ENCODE peak calls at places on chromosomes 5 and 9, in four cellular contexts. C is neuronal stem cell, Y is IMR-90, J is trophoblast cell. H is an unnamed sample.

GRCh38 chr5:32523625-32524024 is 61.7 kb upstream of the SUB1 start:
- DNase-seq in J (peak; percentile 38), Y (no peak), C (no peak), H (no peak)

GRCh38 chr5:90613918-90614504 is 55.4 kb downstream of the ADGRV1 start:
- DNase-seq in C (no peak), J (no peak), Y (no peak), H (no peak)

GRCh38 chr5:12934722-12935121 is 1009.8 kb downstream of the DNAH5 start:
- DNase-seq in Y (no peak), C (no peak), J (no peak), H (no peak)

GRCh38 chr5:151620463-151620844 is 29.3 kb upstream of the FAT2 start:
- DNase-seq in C (no peak), J (no peak), Y (no peak), H (peak; percentile 29)

GRCh38 chr9:115109486-115109885 is 8.5 kb downstream of the TNC start:
- DNase-seq in Y (peak; percentile 72), J (no peak), C (no peak), H (peak; percentile 90)

GRCh38 chr9:76927540-76928240 is 21.8 kb upstream of the PRUNE2 start:
- DNase-seq in C (no peak), J (peak; percentile 87), Y (peak; percentile 31), H (no peak)

GRCh38 chr9:93267091-93267541 is 83.2 kb downstream of the WNK2 start:
- DNase-seq in Y (no peak), C (no peak), J (no peak), H (no peak)

GRCh38 chr9:136539427-136540412 is 6.1 kb downstream of the NOTCH1 start:
- DNase-seq in C (no peak), J (peak; percentile 86), Y (no peak), H (peak; percentile 79)

GRCh38 chr9:79975471-79976316 is 403.9 kb downstream of the TLE4 start:
- DNase-seq in J (no peak), C (peak; percentile 29), Y (no peak), H (no peak)

GRCh38 chr5:14296533-14297331 is 153.6 kb downstream of the TRIO start:
- DNase-seq in C (no peak), J (no peak), Y (peak; percentile 36), H (no peak)

GRCh38 chr9:4137234-4137633 is 162.6 kb downstream of the GLIS3 start:
- DNase-seq in C (no peak), J (peak; percentile 93), Y (peak; percentile 97), H (peak; percentile 90)

GRCh38 chr9:72633966-72634365 is 112.6 kb downstream of the TMC1 start:
- DNase-seq in Y (peak; percentile 53), C (no peak), J (peak; percentile 73), H (no peak)

GRCh38 chr9:87878930-87879603 is 3.6 kb upstream of the SPATA31E1 start:
- DNase-seq in C (no peak), J (no peak), Y (peak; percentile 87), H (no peak)

GRCh38 chr5:154782326-154782725 is 27.1 kb downstream of the LARP1 start:
- DNase-seq in Y (no peak), J (no peak), C (no peak), H (no peak)

GRCh38 chr5:24547127-24547526 is 97.7 kb downstream of the CDH10 start:
- DNase-seq in Y (no peak), C (no peak), J (no peak), H (no peak)

GRCh38 chr9:76373173-76373771 is 21.0 kb downstream of the RFK start:
- DNase-seq in J (peak; percentile 33), Y (peak; percentile 80), C (no peak), H (no peak)

GRCh38 chr9:5721279-5722087 is 92.6 kb downstream of the RIC1 start:
- DNase-seq in Y (no peak), J (no peak), C (no peak), H (no peak)

GRCh38 chr5:63401434-63402046 is 560.7 kb downstream of the HTR1A start:
- DNase-seq in J (peak; percentile 74), Y (peak; percentile 8), C (peak; percentile 68), H (peak; percentile 78)

GRCh38 chr5:9168791-9169611 is 376.9 kb downstream of the SEMA5A start:
- DNase-seq in J (no peak), C (no peak), Y (peak; percentile 25), H (no peak)

GRCh38 chr5:142866563-142867275 is 96.5 kb downstream of the ARHGAP26 start:
- DNase-seq in J (peak; percentile 93), C (peak; percentile 42), Y (peak; percentile 73), H (peak; percentile 96)

GRCh38 chr5:149455889-149456409 is 76.9 kb upstream of the IL17B start:
- DNase-seq in C (no peak), Y (peak; percentile 86), J (peak; percentile 91), H (no peak)

GRCh38 chr5:145520335-145520734 is 314.8 kb downstream of the PRELID2 start:
- DNase-seq in C (no peak), Y (no peak), J (no peak), H (no peak)

GRCh38 chr9:127935765-127936221 is 1.9 kb downstream of the DPM2 start:
- DNase-seq in J (no peak), Y (peak; percentile 41), C (no peak), H (no peak)

GRCh38 chr5:139294372-139295165 is 1.0 kb downstream of the MATR3 start:
- DNase-seq in Y (peak; percentile 82), C (peak; percentile 82), J (peak; percentile 79), H (peak; percentile 85)

GRCh38 chr9:125963932-125964331 is 216.8 kb downstream of the PBX3 start:
- DNase-seq in J (peak; percentile 73), C (no peak), Y (no peak), H (no peak)

GRCh38 chr9:72292184-72292787 is 72.7 kb downstream of the ZFAND5 start:
- DNase-seq in J (peak; percentile 73), C (no peak), Y (peak; percentile 49), H (no peak)

GRCh38 chr9:98324801-98325200 is 69.4 kb upstream of the TBC1D2 start:
- DNase-seq in C (no peak), Y (no peak), J (no peak), H (no peak)

GRCh38 chr9:98998441-98999151 is 54.9 kb downstream of the COL15A1 start:
- DNase-seq in J (peak; percentile 78), C (peak; percentile 62), Y (peak; percentile 56), H (peak; percentile 80)

GRCh38 chr5:174533771-174534221 is 190.6 kb upstream of the MSX2 start:
- DNase-seq in Y (peak; percentile 99), C (no peak), J (peak; percentile 80), H (no peak)

GRCh38 chr9:130636648-130637020 is 27.8 kb upstream of the PRDM12 start:
- DNase-seq in J (no peak), Y (no peak), C (no peak), H (no peak)

GRCh38 chr9:127968046-127968445 is 12.7 kb downstream of the EEIG1 start:
- DNase-seq in C (no peak), Y (peak; percentile 77), J (peak; percentile 83), H (peak; percentile 39)

DNA sequence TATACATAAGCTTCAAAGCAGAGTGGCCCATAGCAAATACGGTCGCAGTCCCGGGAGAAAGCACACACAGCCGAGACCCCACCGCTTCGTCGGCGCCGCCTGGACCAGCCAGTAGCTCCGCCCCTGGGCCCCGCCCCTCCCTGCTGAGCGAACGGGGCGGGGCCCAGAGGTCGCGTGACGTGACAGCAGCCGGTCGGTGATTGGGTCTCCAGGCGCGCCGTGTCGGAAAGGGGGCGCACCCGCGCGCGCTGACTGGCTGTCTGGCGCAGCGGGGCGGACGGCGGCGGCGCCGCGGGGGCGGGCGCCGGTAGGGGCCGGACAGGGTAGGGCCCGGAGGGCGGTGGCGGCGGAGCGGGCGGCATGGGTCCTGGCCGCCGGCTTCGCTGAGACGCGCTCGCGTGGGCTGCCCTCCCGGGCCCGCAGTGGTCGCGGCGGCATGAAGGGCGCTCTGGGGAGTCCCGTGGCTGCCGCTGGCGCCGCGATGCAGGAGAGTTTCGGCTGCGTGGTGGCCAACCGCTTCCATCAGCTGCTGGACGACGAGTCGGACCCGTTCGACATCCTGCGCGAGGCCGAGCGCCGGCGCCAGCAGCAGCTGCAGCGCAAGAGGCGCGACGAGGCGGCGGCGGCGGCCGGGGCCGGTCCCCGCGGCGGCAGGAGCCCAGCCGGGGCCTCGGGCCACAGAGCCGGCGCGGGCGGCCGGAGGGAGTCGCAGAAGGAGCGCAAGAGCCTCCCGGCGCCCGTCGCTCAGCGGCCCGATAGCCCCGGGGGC is at the start of gene HABP4:
- DNase-seq in Y (peak; percentile 91), J (peak; percentile 97), C (peak; percentile 94), H (peak; percentile 96)
- H3K4ac ChIP-seq in Y (peak within 1 kb of the TSS; percentile 88), J (peak within 1 kb of the TSS; percentile 60), C (no peak within 1 kb of the TSS), H (peak within 1 kb of the TSS; percentile 58)

DNA sequence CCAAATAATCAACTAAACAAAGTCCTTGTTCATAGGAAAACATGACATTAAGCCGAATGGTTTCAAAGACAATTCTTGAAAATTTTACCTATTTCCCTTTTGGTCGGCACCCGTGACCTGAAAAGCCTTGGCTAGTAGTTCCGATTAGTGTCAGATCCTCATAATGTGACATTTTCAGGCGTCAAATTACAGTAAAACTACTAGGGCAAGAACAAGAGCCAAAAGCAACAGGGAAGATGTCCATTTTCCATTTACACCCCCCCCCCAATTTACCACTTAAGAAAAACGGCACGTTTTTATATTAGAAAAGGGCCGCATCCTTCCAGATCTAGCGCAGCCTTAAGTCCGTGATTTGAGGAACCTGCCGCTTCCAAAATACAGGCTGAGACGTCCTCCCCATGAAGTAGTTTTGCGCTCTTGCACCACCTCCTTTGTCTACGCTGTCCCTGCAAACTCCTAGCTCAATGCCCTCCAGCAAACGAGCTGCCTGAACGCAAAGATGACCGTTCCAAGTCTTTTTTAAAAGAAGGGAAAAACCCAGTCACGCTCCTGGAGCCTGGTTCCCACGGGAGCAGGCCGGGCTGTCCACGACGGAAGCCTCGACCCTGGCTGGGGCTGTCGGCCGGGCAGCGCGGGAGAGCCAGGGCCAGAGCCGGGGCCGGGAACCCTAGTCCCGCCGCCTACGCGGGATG is 687 bp downstream of the RNF130 start:
- DNase-seq in C (no peak), Y (peak; percentile 55), J (peak; percentile 67), H (peak; percentile 73)
- H3K18ac ChIP-seq in C (peak overlapping the region; percentile 99), Y (no peak overlapping the region), J (peak overlapping the region; percentile 56), H (peak overlapping the region; percentile 89)

GRCh38 chr5:53364098-53364497 is 116.3 kb upstream of the FST start:
- DNase-seq in Y (peak; percentile 38), J (no peak), C (no peak), H (peak; percentile 7)

GRCh38 chr5:53362521-53362941 is 117.9 kb upstream of the FST start:
- DNase-seq in C (no peak), Y (peak; percentile 97), J (peak; percentile 55), H (no peak)

GRCh38 chr5:53360811-53361210 is 119.6 kb upstream of the FST start:
- DNase-seq in C (no peak), J (no peak), Y (peak; percentile 94), H (no peak)

GRCh38 chr5:53359906-53360305 is 120.5 kb upstream of the FST start:
- DNase-seq in J (no peak), Y (peak; percentile 10), C (no peak), H (no peak)

GRCh38 chr5:53361708-53362107 is 118.7 kb upstream of the FST start:
- DNase-seq in Y (no peak), J (no peak), C (no peak), H (no peak)
- H3K4ac ChIP-seq in Y (peak overlapping the region; percentile 97), J (no peak overlapping the region), C (no peak overlapping the region), H (no peak overlapping the region)

GRCh38 chr5:173290477-173291131 is 37.6 kb downstream of the STC2 start:
- DNase-seq in Y (peak; percentile 45), C (no peak), J (no peak), H (no peak)
- H3K18ac ChIP-seq in Y (no peak overlapping the region), C (peak overlapping the region; percentile 91), J (no peak overlapping the region), H (no peak overlapping the region)